ENCODE peak calls at places on chromosomes 1 and 21, in four cellular contexts. K, R, M and D are unnamed samples.
A peak's percentile ranks its signal among the peaks of the same experiment; 100 is the strongest.

GRCh38 chr1:55233149-55233777 is 18.1 kb upstream of the USP24 start:
- DNase-seq in K (no peak), R (no peak), M (no peak), D (no peak)

GRCh38 chr1:97038410-97038809 is 316.8 kb downstream of the PTBP2 start:
- DNase-seq in K (no peak), R (no peak), M (no peak), D (no peak)

GRCh38 chr1:92298213-92298572 is 594 bp downstream of the GLMN start:
- DNase-seq in K (no peak), R (no peak), M (no peak), D (no peak)

GRCh38 chr1:204380293-204380831 is 20.6 kb upstream of the PLEKHA6 start:
- DNase-seq in K (no peak), R (no peak), M (no peak), D (no peak)

GRCh38 chr1:184790642-184791041 is 36.0 kb upstream of the EDEM3 start:
- DNase-seq in K (no peak), R (no peak), M (no peak), D (no peak)

GRCh38 chr1:45840704-45841103 is 37.3 kb downstream of the MAST2 start:
- DNase-seq in K (no peak), R (no peak), M (no peak), D (no peak)

GRCh38 chr1:78122389-78122788 is 76.6 kb downstream of the GIPC2 start:
- DNase-seq in K (no peak), R (no peak), M (no peak), D (peak; percentile 3)

GRCh38 chr1:114103992-114104391 is 49.7 kb downstream of the SYT6 start:
- DNase-seq in K (no peak), R (no peak), M (no peak), D (peak; percentile 57)

GRCh38 chr1:167629681-167630567 is at the start of gene RCSD1:
- DNase-seq in K (no peak), R (no peak), M (peak; percentile 87), D (peak; percentile 86)

GRCh38 chr1:60134706-60135105 is 61.1 kb upstream of the C1orf87 start:
- DNase-seq in K (no peak), R (no peak), M (no peak), D (no peak)

GRCh38 chr21:34886554-34887385 is 162.3 kb downstream of the RUNX1 start:
- DNase-seq in K (no peak), R (peak; percentile 57), M (peak; percentile 46), D (peak; percentile 66)

GRCh38 chr21:44983421-44984206 is 43.8 kb downstream of the SLX9 start:
- DNase-seq in K (no peak), R (no peak), M (no peak), D (no peak)

GRCh38 chr1:219439376-219439775 is 173.5 kb downstream of the ZC3H11B start:
- DNase-seq in K (no peak), R (no peak), M (no peak), D (no peak)

GRCh38 chr1:46699670-46700069 is 19.2 kb downstream of the EFCAB14 start:
- DNase-seq in K (no peak), R (no peak), M (no peak), D (peak; percentile 47)

GRCh38 chr1:169012416-169012815 is 94.1 kb upstream of the ATP1B1 start:
- DNase-seq in K (peak; percentile 73), R (no peak), M (no peak), D (no peak)

GRCh38 chr1:214458541-214458940 is 92.9 kb downstream of the PTPN14 start:
- DNase-seq in K (no peak), R (peak; percentile 58), M (no peak), D (no peak)

GRCh38 chr1:145960468-145961108 is 2.8 kb upstream of the LIX1L start:
- DNase-seq in K (no peak), R (peak; percentile 72), M (no peak), D (peak; percentile 87)

GRCh38 chr1:113388621-113389355 is 1.5 kb upstream of the MAGI3 start:
- DNase-seq in K (no peak), R (peak; percentile 29), M (peak; percentile 56), D (peak; percentile 12)

GRCh38 chr1:55156608-55157007 is 58.6 kb downstream of the USP24 start:
- DNase-seq in K (no peak), R (no peak), M (no peak), D (no peak)

GRCh38 chr1:36320291-36320758 is 3.1 kb downstream of the EVA1B start:
- DNase-seq in K (no peak), R (no peak), M (peak; percentile 29), D (peak; percentile 41)

GRCh38 chr1:36320767-36321118 is 2.7 kb downstream of the EVA1B start:
- DNase-seq in K (no peak), R (no peak), M (no peak), D (no peak)

GRCh38 chr1:36322786-36323635 is 434 bp downstream of the EVA1B start:
- DNase-seq in K (no peak), R (peak; percentile 44), M (peak; percentile 51), D (peak; percentile 76)

GRCh38 chr1:36322085-36322785 is 1.2 kb downstream of the EVA1B start:
- DNase-seq in K (no peak), R (no peak), M (no peak), D (peak; percentile 36)

GRCh38 chr1:36321119-36321951 is 2.1 kb downstream of the EVA1B start:
- DNase-seq in K (no peak), R (no peak), M (peak; percentile 94), D (peak; percentile 84)
- TF ChIP-seq POLR2A in K (no peak), R (no peak), M (peak; percentile 74), D (no peak)

GRCh38 chr1:157992813-157993178 is 649 bp upstream of the KIRREL1 start:
- DNase-seq in K (no peak), R (no peak), M (no peak), D (no peak)
- H3K4me3 ChIP-seq in K (no peak overlapping the region), R (peak overlapping the region; percentile 61), M (no peak overlapping the region), D (no peak overlapping the region)

GRCh38 chr1:225770586-225771248 is 6.9 kb upstream of the SRP9 start:
- DNase-seq in K (no peak), R (no peak), M (no peak), D (no peak)
- TF ChIP-seq MAX in K (no peak), R (no peak), M (no peak), D (no peak)

DNA sequence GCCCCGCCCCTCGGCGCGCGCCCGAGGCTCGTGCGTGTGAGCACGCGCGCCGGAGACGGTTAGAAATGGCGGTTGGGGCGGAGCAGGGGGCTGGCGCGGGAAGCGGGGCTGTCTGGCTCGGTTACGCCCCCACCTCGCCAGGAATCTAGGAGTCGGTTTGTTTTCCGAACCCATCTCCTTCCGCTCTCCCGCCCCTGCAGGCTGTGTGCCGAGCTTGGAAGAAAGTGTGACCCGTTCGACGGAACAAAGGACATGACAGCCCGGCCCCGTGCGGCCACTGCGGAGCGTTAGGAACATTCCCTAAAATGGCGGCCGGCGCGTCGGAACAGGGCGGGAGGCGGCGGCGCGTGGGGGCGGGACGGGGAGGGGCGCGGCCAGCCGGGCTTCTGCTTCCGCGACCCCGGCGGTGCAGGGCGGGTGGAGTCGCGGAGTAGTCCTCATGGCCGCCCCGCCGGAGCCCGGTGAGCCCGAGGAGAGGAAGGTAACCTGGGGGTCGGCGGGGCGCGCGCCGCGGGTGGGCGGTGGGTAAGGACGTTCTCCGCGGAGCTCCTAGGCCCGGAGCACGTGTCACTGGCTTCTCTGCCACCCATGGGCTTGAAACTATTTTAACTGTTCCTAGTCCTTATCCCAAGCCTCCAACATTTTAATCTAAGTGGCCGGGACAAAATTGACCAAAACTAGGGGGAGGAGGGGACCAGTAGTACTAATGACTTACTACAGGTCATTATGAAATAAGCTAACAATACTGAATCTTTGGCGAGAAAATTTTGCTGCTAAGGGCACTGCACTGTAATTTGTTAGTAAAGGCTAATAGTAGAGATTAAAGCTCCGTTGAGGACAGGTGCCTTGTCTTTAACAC is at the start of gene COX20:
- DNase-seq in K (peak; percentile 60), R (peak; percentile 91), M (peak; percentile 95), D (no peak)
- TF ChIP-seq POLR2A in K (peak; percentile 91), R (peak; percentile 68), M (peak; percentile 97), D (peak; percentile 57)

GRCh38 chr1:15426492-15427279 is 11.6 kb upstream of the CTRC start:
- DNase-seq in K (no peak), R (no peak), M (peak; percentile 52), D (peak; percentile 73)
- H3K4me3 ChIP-seq in K (no peak overlapping the region), R (no peak overlapping the region), M (no peak overlapping the region), D (no peak overlapping the region)

GRCh38 chr1:100308777-100309176 is 42.8 kb downstream of the RTCA start:
- DNase-seq in K (no peak), R (peak; percentile 74), M (no peak), D (no peak)
- TF ChIP-seq MAX in K (no peak), R (no peak), M (no peak), D (no peak)